ENCODE peak calls at places on chromosome 17, in four cellular contexts. A, R, N and D are unnamed samples.

GRCh38 chr17:57570740-57571344 is 174.3 kb downstream of the CCDC182 start:
- DNase-seq in N (no peak), R (no peak), A (peak; percentile 65), D (no peak)

GRCh38 chr17:82690786-82691489 is 7.6 kb downstream of the RAB40B start:
- DNase-seq in N (no peak), A (peak; percentile 88), R (no peak), D (no peak)

GRCh38 chr17:35801583-35802224 is 6.3 kb upstream of the MMP28 start:
- DNase-seq in N (no peak), R (no peak), A (peak; percentile 88), D (no peak)

GRCh38 chr17:82051776-82052637 is at the start of the genes GPS1 and RFNG:
- DNase-seq in A (peak; percentile 73), R (peak; percentile 82), N (peak; percentile 70), D (peak; percentile 98)

GRCh38 chr17:77828749-77829539 is 129.6 kb upstream of the TNRC6C start:
- DNase-seq in A (no peak), R (no peak), N (no peak), D (no peak)

GRCh38 chr17:28379814-28380571 is 8.5 kb downstream of the SARM1 start:
- DNase-seq in A (no peak), N (no peak), R (no peak), D (no peak)

GRCh38 chr17:29078183-29079045 is 35.5 kb downstream of the PIPOX start:
- DNase-seq in N (no peak), A (no peak), R (no peak), D (no peak)

GRCh38 chr17:50397111-50397918 is at the start of gene LRRC59:
- DNase-seq in A (peak; percentile 89), N (peak; percentile 91), R (peak; percentile 89), D (peak; percentile 93)

GRCh38 chr17:29444589-29444988 is 54.4 kb downstream of the TAOK1 start:
- DNase-seq in A (no peak), R (no peak), N (no peak), D (no peak)

GRCh38 chr17:44219636-44220210 is at the start of gene UBTF:
- DNase-seq in A (peak; percentile 71), N (peak; percentile 31), R (peak; percentile 56), D (no peak)

GRCh38 chr17:10628756-10629155 is 28.4 kb downstream of the MYH3 start:
- DNase-seq in N (no peak), A (no peak), R (no peak), D (no peak)

GRCh38 chr17:74417178-74418045 is 14.5 kb upstream of the GPRC5C start:
- DNase-seq in N (no peak), A (no peak), R (no peak), D (no peak)

GRCh38 chr17:45841883-45842525 is 2.7 kb upstream of the SPPL2C start:
- DNase-seq in R (no peak), A (no peak), N (no peak), D (no peak)

GRCh38 chr17:17345686-17346427 is 42.7 kb downstream of the NT5M start:
- DNase-seq in A (no peak), R (no peak), N (no peak), D (no peak)

GRCh38 chr17:82896071-82897000 is 56.5 kb upstream of the ZNF750 start:
- DNase-seq in N (no peak), A (no peak), R (no peak), D (no peak)

GRCh38 chr17:60554377-60554788 is 28.3 kb upstream of the APPBP2 start:
- DNase-seq in R (no peak), N (no peak), A (no peak), D (no peak)

GRCh38 chr17:77311371-77311981 is 170.7 kb downstream of the SEC14L1 start:
- DNase-seq in R (no peak), A (no peak), N (no peak), D (no peak)

GRCh38 chr17:69874220-69874670 is 200.8 kb upstream of the KCNJ16 start:
- DNase-seq in A (no peak), R (no peak), N (no peak), D (no peak)

GRCh38 chr17:57873261-57874057 is 23.6 kb upstream of the MRPS23 start:
- DNase-seq in A (no peak), R (no peak), N (no peak), D (no peak)

GRCh38 chr17:12512712-12513355 is 152.9 kb upstream of the MYOCD start:
- DNase-seq in R (no peak), A (no peak), N (no peak), D (no peak)

GRCh38 chr17:77019955-77020379 is 120.8 kb upstream of the SEC14L1 start:
- DNase-seq in N (no peak), R (no peak), A (no peak), D (no peak)

GRCh38 chr17:19414396-19415280 is 3.6 kb downstream of the RNF112 start:
- DNase-seq in N (no peak), R (no peak), A (no peak), D (no peak)

GRCh38 chr17:37726248-37726647 is 18.6 kb downstream of the HNF1B start:
- DNase-seq in R (no peak), N (no peak), A (no peak), D (no peak)

GRCh38 chr17:17353625-17354484 is 50.7 kb downstream of the NT5M start:
- DNase-seq in R (no peak), A (no peak), N (no peak), D (no peak)

GRCh38 chr17:50218071-50218759 is 16.8 kb upstream of the COL1A1 start:
- DNase-seq in R (no peak), A (no peak), N (no peak), D (no peak)

GRCh38 chr17:75087182-75087557 is 584 bp upstream of the SLC16A5 start:
- DNase-seq in R (no peak), A (no peak), N (no peak), D (no peak)

GRCh38 chr17:39194985-39195524 is 2.4 kb downstream of the CACNB1 start:
- DNase-seq in R (no peak), A (peak; percentile 69), N (no peak), D (no peak)

GRCh38 chr17:5587431-5588032 is 3.2 kb upstream of the NLRP1 start:
- DNase-seq in R (peak; percentile 23), A (peak; percentile 88), N (no peak), D (no peak)

GRCh38 chr17:77146882-77147281 is 6.1 kb downstream of the SEC14L1 start:
- DNase-seq in A (no peak), R (no peak), N (no peak), D (no peak)

GRCh38 chr17:36945160-36945559 is 3.6 kb upstream of the AATF start:
- DNase-seq in A (no peak), R (no peak), N (no peak), D (no peak)

GRCh38 chr17:68734911-68735310 is 133.7 kb upstream of the FAM20A start:
- DNase-seq in R (no peak), N (no peak), A (no peak), D (no peak)

GRCh38 chr17:51803161-51803560 is 355.4 kb downstream of the CA10 start:
- DNase-seq in R (no peak), N (no peak), A (no peak), D (no peak)

GRCh38 chr17:79993390-79994221 is 42.1 kb downstream of the TBC1D16 start:
- DNase-seq in R (peak; percentile 56), N (no peak), A (no peak), D (no peak)

GRCh38 chr17:45812102-45812501 is 28.0 kb downstream of the CRHR1 start:
- DNase-seq in R (no peak), A (no peak), N (no peak), D (no peak)